ENCODE peak calls at places on chromosomes 7 and 10, in nine cellular contexts. One of them, this sample, is unnamed.

GRCh38 chr10:21769041-21769440 is 234.5 kb downstream of the DNAJC1 start:
- DNase-seq in ACHN: no peak
- DNase-seq in fibroblast of lung: no peak
- DNase-seq in HFFc6: no peak
- DNase-seq in erythroblast: no peak
- DNase-seq in dermis blood vessel endothelial cell: no peak
- DNase-seq in HS-27A: no peak
- DNase-seq in body of pancreas: no peak
- DNase-seq in stimulated activated CD4-positive, alpha-beta T cell treated with anti-CD3 and anti-CD28 coated beads, Interleukin-1b, Interleukin-23, amount 100 ng/mL, for 4 hours: no peak
- DNase-seq in this sample: no peak

GRCh38 chr10:74290703-74291102 is 139.7 kb downstream of the ADK start:
- DNase-seq in ACHN: no peak
- DNase-seq in fibroblast of lung: peak
- DNase-seq in HFFc6: peak
- DNase-seq in erythroblast: no peak
- DNase-seq in dermis blood vessel endothelial cell: no peak
- DNase-seq in HS-27A: no peak
- DNase-seq in body of pancreas: no peak
- DNase-seq in stimulated activated CD4-positive, alpha-beta T cell treated with anti-CD3 and anti-CD28 coated beads, Interleukin-1b, Interleukin-23, amount 100 ng/mL, for 4 hours: no peak
- DNase-seq in this sample: no peak

GRCh38 chr10:60230892-60231291 is 158.8 kb downstream of the ANK3 start:
- DNase-seq in ACHN: no peak
- DNase-seq in fibroblast of lung: peak
- DNase-seq in HFFc6: no peak
- DNase-seq in erythroblast: no peak
- DNase-seq in dermis blood vessel endothelial cell: no peak
- DNase-seq in HS-27A: no peak
- DNase-seq in body of pancreas: no peak
- DNase-seq in stimulated activated CD4-positive, alpha-beta T cell treated with anti-CD3 and anti-CD28 coated beads, Interleukin-1b, Interleukin-23, amount 100 ng/mL, for 4 hours: no peak
- DNase-seq in this sample: no peak

GRCh38 chr10:17504547-17505245 is 50.3 kb upstream of the ST8SIA6 start:
- DNase-seq in ACHN: peak
- DNase-seq in fibroblast of lung: peak
- DNase-seq in HFFc6: peak
- DNase-seq in erythroblast: peak
- DNase-seq in dermis blood vessel endothelial cell: peak
- DNase-seq in HS-27A: peak
- DNase-seq in body of pancreas: no peak
- DNase-seq in stimulated activated CD4-positive, alpha-beta T cell treated with anti-CD3 and anti-CD28 coated beads, Interleukin-1b, Interleukin-23, amount 100 ng/mL, for 4 hours: no peak
- DNase-seq in this sample: no peak

GRCh38 chr7:106721816-106722785 is 61.1 kb upstream of the CCDC71L start:
- DNase-seq in ACHN: no peak
- DNase-seq in fibroblast of lung: peak
- DNase-seq in HFFc6: no peak
- DNase-seq in erythroblast: no peak
- DNase-seq in dermis blood vessel endothelial cell: no peak
- DNase-seq in HS-27A: no peak
- DNase-seq in body of pancreas: no peak
- DNase-seq in stimulated activated CD4-positive, alpha-beta T cell treated with anti-CD3 and anti-CD28 coated beads, Interleukin-1b, Interleukin-23, amount 100 ng/mL, for 4 hours: no peak
- DNase-seq in this sample: no peak

GRCh38 chr10:112755446-112756117 is 194.5 kb upstream of the TCF7L2 start:
- DNase-seq in ACHN: no peak
- DNase-seq in fibroblast of lung: peak
- DNase-seq in HFFc6: no peak
- DNase-seq in erythroblast: peak
- DNase-seq in dermis blood vessel endothelial cell: no peak
- DNase-seq in HS-27A: no peak
- DNase-seq in body of pancreas: no peak
- DNase-seq in stimulated activated CD4-positive, alpha-beta T cell treated with anti-CD3 and anti-CD28 coated beads, Interleukin-1b, Interleukin-23, amount 100 ng/mL, for 4 hours: no peak
- DNase-seq in this sample: peak

GRCh38 chr10:4219901-4220300 is 434.9 kb upstream of the KLF6 start:
- DNase-seq in ACHN: no peak
- DNase-seq in fibroblast of lung: no peak
- DNase-seq in HFFc6: no peak
- DNase-seq in erythroblast: no peak
- DNase-seq in dermis blood vessel endothelial cell: no peak
- DNase-seq in HS-27A: no peak
- DNase-seq in body of pancreas: no peak
- DNase-seq in stimulated activated CD4-positive, alpha-beta T cell treated with anti-CD3 and anti-CD28 coated beads, Interleukin-1b, Interleukin-23, amount 100 ng/mL, for 4 hours: no peak
- DNase-seq in this sample: no peak

GRCh38 chr7:148261523-148261922 is 329.0 kb upstream of the C7orf33 start:
- DNase-seq in ACHN: no peak
- DNase-seq in fibroblast of lung: no peak
- DNase-seq in HFFc6: no peak
- DNase-seq in erythroblast: no peak
- DNase-seq in dermis blood vessel endothelial cell: no peak
- DNase-seq in HS-27A: no peak
- DNase-seq in body of pancreas: no peak
- DNase-seq in stimulated activated CD4-positive, alpha-beta T cell treated with anti-CD3 and anti-CD28 coated beads, Interleukin-1b, Interleukin-23, amount 100 ng/mL, for 4 hours: no peak
- DNase-seq in this sample: no peak

GRCh38 chr7:140726304-140726703 is 29.8 kb downstream of the NDUFB2 start:
- DNase-seq in ACHN: peak
- DNase-seq in fibroblast of lung: peak
- DNase-seq in HFFc6: peak
- DNase-seq in erythroblast: peak
- DNase-seq in dermis blood vessel endothelial cell: peak
- DNase-seq in HS-27A: no peak
- DNase-seq in body of pancreas: no peak
- DNase-seq in stimulated activated CD4-positive, alpha-beta T cell treated with anti-CD3 and anti-CD28 coated beads, Interleukin-1b, Interleukin-23, amount 100 ng/mL, for 4 hours: no peak
- DNase-seq in this sample: no peak

GRCh38 chr10:92241158-92241500 is 49.7 kb downstream of the CPEB3 start:
- DNase-seq in ACHN: peak
- DNase-seq in fibroblast of lung: no peak
- DNase-seq in HFFc6: no peak
- DNase-seq in erythroblast: peak
- DNase-seq in dermis blood vessel endothelial cell: peak
- DNase-seq in HS-27A: no peak
- DNase-seq in body of pancreas: peak
- DNase-seq in stimulated activated CD4-positive, alpha-beta T cell treated with anti-CD3 and anti-CD28 coated beads, Interleukin-1b, Interleukin-23, amount 100 ng/mL, for 4 hours: no peak
- DNase-seq in this sample: no peak

GRCh38 chr7:18474944-18475343 is 20.6 kb upstream of the HDAC9 start:
- DNase-seq in ACHN: no peak
- DNase-seq in fibroblast of lung: no peak
- DNase-seq in HFFc6: no peak
- DNase-seq in erythroblast: no peak
- DNase-seq in dermis blood vessel endothelial cell: no peak
- DNase-seq in HS-27A: no peak
- DNase-seq in body of pancreas: no peak
- DNase-seq in stimulated activated CD4-positive, alpha-beta T cell treated with anti-CD3 and anti-CD28 coated beads, Interleukin-1b, Interleukin-23, amount 100 ng/mL, for 4 hours: no peak
- DNase-seq in this sample: no peak

GRCh38 chr7:102973096-102973802 is 60.4 kb downstream of the LRRC17 start:
- DNase-seq in ACHN: no peak
- DNase-seq in fibroblast of lung: peak
- DNase-seq in HFFc6: no peak
- DNase-seq in erythroblast: no peak
- DNase-seq in dermis blood vessel endothelial cell: peak
- DNase-seq in HS-27A: no peak
- DNase-seq in body of pancreas: no peak
- DNase-seq in stimulated activated CD4-positive, alpha-beta T cell treated with anti-CD3 and anti-CD28 coated beads, Interleukin-1b, Interleukin-23, amount 100 ng/mL, for 4 hours: no peak
- DNase-seq in this sample: no peak

GRCh38 chr10:35795131-35795819 is 153.2 kb upstream of the FZD8 start:
- DNase-seq in ACHN: no peak
- DNase-seq in fibroblast of lung: peak
- DNase-seq in HFFc6: no peak
- DNase-seq in erythroblast: no peak
- DNase-seq in dermis blood vessel endothelial cell: peak
- DNase-seq in HS-27A: no peak
- DNase-seq in body of pancreas: no peak
- DNase-seq in stimulated activated CD4-positive, alpha-beta T cell treated with anti-CD3 and anti-CD28 coated beads, Interleukin-1b, Interleukin-23, amount 100 ng/mL, for 4 hours: no peak
- DNase-seq in this sample: no peak

GRCh38 chr10:133455196-133455595 is 1.5 kb downstream of the SCART1 start:
- DNase-seq in ACHN: no peak
- DNase-seq in fibroblast of lung: no peak
- DNase-seq in HFFc6: no peak
- DNase-seq in erythroblast: no peak
- DNase-seq in dermis blood vessel endothelial cell: no peak
- DNase-seq in HS-27A: no peak
- DNase-seq in body of pancreas: no peak
- DNase-seq in stimulated activated CD4-positive, alpha-beta T cell treated with anti-CD3 and anti-CD28 coated beads, Interleukin-1b, Interleukin-23, amount 100 ng/mL, for 4 hours: no peak
- DNase-seq in this sample: no peak

GRCh38 chr7:27174077-27175004 is at the start of gene HOXA10:
- DNase-seq in ACHN: peak
- DNase-seq in fibroblast of lung: no peak
- DNase-seq in HFFc6: peak
- DNase-seq in erythroblast: no peak
- DNase-seq in dermis blood vessel endothelial cell: peak
- DNase-seq in HS-27A: no peak
- DNase-seq in body of pancreas: peak
- DNase-seq in stimulated activated CD4-positive, alpha-beta T cell treated with anti-CD3 and anti-CD28 coated beads, Interleukin-1b, Interleukin-23, amount 100 ng/mL, for 4 hours: no peak
- DNase-seq in this sample: peak

GRCh38 chr10:111598433-111599059 is 521.7 kb downstream of the ADRA2A start:
- DNase-seq in ACHN: peak
- DNase-seq in fibroblast of lung: peak
- DNase-seq in HFFc6: peak
- DNase-seq in erythroblast: peak
- DNase-seq in dermis blood vessel endothelial cell: peak
- DNase-seq in HS-27A: peak
- DNase-seq in body of pancreas: peak
- DNase-seq in stimulated activated CD4-positive, alpha-beta T cell treated with anti-CD3 and anti-CD28 coated beads, Interleukin-1b, Interleukin-23, amount 100 ng/mL, for 4 hours: peak
- DNase-seq in this sample: peak

GRCh38 chr10:47361293-47361692 is 13.1 kb downstream of the RBP3 start:
- DNase-seq in ACHN: peak
- DNase-seq in fibroblast of lung: peak
- DNase-seq in HFFc6: peak
- DNase-seq in erythroblast: peak
- DNase-seq in dermis blood vessel endothelial cell: peak
- DNase-seq in HS-27A: no peak
- DNase-seq in body of pancreas: peak
- DNase-seq in stimulated activated CD4-positive, alpha-beta T cell treated with anti-CD3 and anti-CD28 coated beads, Interleukin-1b, Interleukin-23, amount 100 ng/mL, for 4 hours: no peak
- DNase-seq in this sample: no peak

GRCh38 chr7:88278881-88279280 is 27.8 kb downstream of the STEAP4 start:
- DNase-seq in ACHN: no peak
- DNase-seq in fibroblast of lung: peak
- DNase-seq in HFFc6: no peak
- DNase-seq in erythroblast: no peak
- DNase-seq in dermis blood vessel endothelial cell: no peak
- DNase-seq in HS-27A: no peak
- DNase-seq in body of pancreas: no peak
- DNase-seq in stimulated activated CD4-positive, alpha-beta T cell treated with anti-CD3 and anti-CD28 coated beads, Interleukin-1b, Interleukin-23, amount 100 ng/mL, for 4 hours: no peak
- DNase-seq in this sample: no peak

GRCh38 chr7:130907439-130907838 is 173.4 kb upstream of the KLF14 start:
- DNase-seq in ACHN: no peak
- DNase-seq in fibroblast of lung: peak
- DNase-seq in HFFc6: no peak
- DNase-seq in erythroblast: no peak
- DNase-seq in dermis blood vessel endothelial cell: no peak
- DNase-seq in HS-27A: no peak
- DNase-seq in body of pancreas: no peak
- DNase-seq in stimulated activated CD4-positive, alpha-beta T cell treated with anti-CD3 and anti-CD28 coated beads, Interleukin-1b, Interleukin-23, amount 100 ng/mL, for 4 hours: no peak
- DNase-seq in this sample: no peak

GRCh38 chr7:76512941-76513816 is 2.8 kb downstream of the UPK3B start:
- DNase-seq in ACHN: peak
- DNase-seq in fibroblast of lung: no peak
- DNase-seq in HFFc6: no peak
- DNase-seq in erythroblast: no peak
- DNase-seq in dermis blood vessel endothelial cell: peak
- DNase-seq in HS-27A: no peak
- DNase-seq in body of pancreas: peak
- DNase-seq in stimulated activated CD4-positive, alpha-beta T cell treated with anti-CD3 and anti-CD28 coated beads, Interleukin-1b, Interleukin-23, amount 100 ng/mL, for 4 hours: no peak
- DNase-seq in this sample: no peak

GRCh38 chr7:94301024-94301588 is 93.6 kb upstream of the COL1A2 start:
- DNase-seq in ACHN: peak
- DNase-seq in fibroblast of lung: peak
- DNase-seq in HFFc6: peak
- DNase-seq in erythroblast: no peak
- DNase-seq in dermis blood vessel endothelial cell: peak
- DNase-seq in HS-27A: peak
- DNase-seq in body of pancreas: peak
- DNase-seq in stimulated activated CD4-positive, alpha-beta T cell treated with anti-CD3 and anti-CD28 coated beads, Interleukin-1b, Interleukin-23, amount 100 ng/mL, for 4 hours: no peak
- DNase-seq in this sample: peak

GRCh38 chr10:70222340-70222794 is 10.9 kb downstream of the PPA1 start:
- DNase-seq in ACHN: no peak
- DNase-seq in fibroblast of lung: no peak
- DNase-seq in HFFc6: peak
- DNase-seq in erythroblast: no peak
- DNase-seq in dermis blood vessel endothelial cell: no peak
- DNase-seq in HS-27A: no peak
- DNase-seq in body of pancreas: no peak
- DNase-seq in stimulated activated CD4-positive, alpha-beta T cell treated with anti-CD3 and anti-CD28 coated beads, Interleukin-1b, Interleukin-23, amount 100 ng/mL, for 4 hours: no peak
- DNase-seq in this sample: peak

GRCh38 chr10:73182568-73182967 is 14.6 kb downstream of the FAM149B1 start:
- DNase-seq in ACHN: no peak
- DNase-seq in fibroblast of lung: peak
- DNase-seq in HFFc6: peak
- DNase-seq in erythroblast: no peak
- DNase-seq in dermis blood vessel endothelial cell: no peak
- DNase-seq in HS-27A: no peak
- DNase-seq in body of pancreas: no peak
- DNase-seq in stimulated activated CD4-positive, alpha-beta T cell treated with anti-CD3 and anti-CD28 coated beads, Interleukin-1b, Interleukin-23, amount 100 ng/mL, for 4 hours: no peak
- DNase-seq in this sample: no peak

This sample was measured in prostate gland.